ENCODE peak calls at places on chromosomes 12 and 14, in eight cellular contexts. M is Daoy; Y is PC-3; T is GM23248; R is stimulated activated CD8-positive, alpha-beta memory T cell treated with anti-CD3 and anti-CD28 coated beads, Interleukin-2, amount 100 ng/mL, for 48 hours; F is NCI-H2081; K is iris pigment epithelial cell; X is HTR-8/SVneo. V is an unnamed sample.

GRCh38 chr12:26434299-26434915 is 239.0 kb downstream of the SSPN start:
- DNase-seq in M (peak; percentile 61), Y (peak; percentile 90), T (peak; percentile 86), R (no peak), F (peak; percentile 47), K (peak; percentile 68), X (peak; percentile 64), V (no peak)

GRCh38 chr14:77099425-77100167 is 1.5 kb downstream of the CIPC start:
- DNase-seq in M (peak; percentile 49), Y (peak; percentile 75), T (peak; percentile 86), R (no peak), F (no peak), K (peak; percentile 81), X (peak; percentile 25), V (no peak)

GRCh38 chr12:130401703-130402102 is 64.0 kb downstream of the PIWIL1 start:
- DNase-seq in M (peak; percentile 72), Y (no peak), T (no peak), R (no peak), F (peak; percentile 9), K (peak; percentile 1), X (no peak), V (no peak)

GRCh38 chr12:30694412-30694955 is 1.2 kb downstream of the IPO8 start:
- DNase-seq in M (peak; percentile 4), Y (peak; percentile 19), T (peak; percentile 30), R (no peak), F (no peak), K (no peak), X (no peak), V (no peak)

GRCh38 chr12:104596128-104596799 is 139.5 kb downstream of the CHST11 start:
- DNase-seq in M (peak; percentile 86), Y (no peak), T (peak; percentile 96), R (no peak), F (no peak), K (peak; percentile 84), X (no peak), V (no peak)

GRCh38 chr12:22684526-22685118 is 59.7 kb downstream of the ETNK1 start:
- DNase-seq in M (no peak), Y (peak; percentile 54), T (peak; percentile 67), R (no peak), F (peak; percentile 4), K (peak; percentile 59), X (peak; percentile 20), V (no peak)

GRCh38 chr14:60242420-60242819 is 6.6 kb upstream of the PPM1A start:
- DNase-seq in M (no peak), Y (no peak), T (no peak), R (no peak), F (no peak), K (no peak), X (no peak), V (no peak)

GRCh38 chr12:55720894-55721444 is 776 bp downstream of the RDH5 start:
- DNase-seq in M (peak; percentile 93), Y (peak; percentile 98), T (peak; percentile 99), R (no peak), F (no peak), K (peak; percentile 84), X (no peak), V (peak; percentile 81)

GRCh38 chr12:402127-402456 is 648 bp downstream of the CCDC77 start:
- DNase-seq in M (peak; percentile 51), Y (peak; percentile 48), T (peak; percentile 74), R (no peak), F (no peak), K (peak; percentile 58), X (peak; percentile 36), V (no peak)

GRCh38 chr12:75722714-75723200 is 211.3 kb upstream of the KRR1 start:
- DNase-seq in M (peak; percentile 88), Y (peak; percentile 88), T (peak; percentile 97), R (no peak), F (peak; percentile 27), K (peak; percentile 92), X (peak; percentile 56), V (peak; percentile 30)

GRCh38 chr14:54349713-54350112 is 47.1 kb upstream of the CDKN3 start:
- DNase-seq in M (no peak), Y (no peak), T (peak; percentile 21), R (no peak), F (no peak), K (no peak), X (no peak), V (no peak)

GRCh38 chr14:25017562-25017961 is 32.4 kb downstream of the STXBP6 start:
- DNase-seq in M (no peak), Y (no peak), T (no peak), R (no peak), F (no peak), K (no peak), X (no peak), V (no peak)

GRCh38 chr14:99320621-99321235 is 48.7 kb upstream of the BCL11B start:
- DNase-seq in M (no peak), Y (no peak), T (no peak), R (no peak), F (no peak), K (no peak), X (no peak), V (no peak)

GRCh38 chr12:25052191-25053020 is 103.5 kb upstream of the BCAT1 start:
- DNase-seq in M (no peak), Y (no peak), T (no peak), R (no peak), F (no peak), K (no peak), X (no peak), V (no peak)